ENCODE peak calls at places on chromosomes 2 and 18, in eight cellular contexts. S is endodermal cell; H is colonic mucosa; M is neural progenitor cell; V is heart right ventricle; B is CD8-positive, alpha-beta T cell; G is IMR-90; L is brain microvascular endothelial cell. Z is an unnamed sample.

GRCh38 chr18:28831476-28831875 is 654.5 kb upstream of the CDH2 start:
- DNase-seq in S (no peak), H (no peak), M (no peak), V (no peak), B (no peak), G (peak), L (no peak), Z (no peak)

GRCh38 chr2:136916131-136916530 is 150.8 kb downstream of the THSD7B start:
- DNase-seq in S (no peak), H (no peak), M (no peak), V (no peak), B (no peak), G (no peak), L (no peak), Z (no peak)

GRCh38 chr2:55809875-55810620 is 113.5 kb downstream of the EFEMP1 start:
- DNase-seq in S (no peak), H (no peak), M (no peak), V (peak), B (no peak), G (peak), L (no peak), Z (peak)

GRCh38 chr2:112129060-112129459 is 9.1 kb upstream of the FBLN7 start:
- DNase-seq in S (no peak), H (no peak), M (no peak), V (no peak), B (no peak), G (no peak), L (no peak), Z (no peak)

GRCh38 chr2:60334610-60335009 is 218.8 kb downstream of the BCL11A start:
- DNase-seq in S (no peak), H (no peak), M (no peak), V (no peak), B (peak), G (no peak), L (no peak), Z (no peak)

GRCh38 chr2:20615046-20615465 is 35.8 kb downstream of the HS1BP3 start:
- DNase-seq in S (peak), H (no peak), M (no peak), V (no peak), B (no peak), G (no peak), L (no peak), Z (no peak)

GRCh38 chr2:36380624-36381481 is 25.3 kb downstream of the CRIM1 start:
- DNase-seq in S (peak), H (peak), M (peak), V (no peak), B (no peak), G (no peak), L (peak), Z (peak)

GRCh38 chr2:134191835-134192234 is 62.0 kb upstream of the MGAT5 start:
- DNase-seq in S (no peak), H (no peak), M (no peak), V (no peak), B (no peak), G (no peak), L (no peak), Z (no peak)

GRCh38 chr2:151085101-151085640 is 176.5 kb downstream of the RBM43 start:
- DNase-seq in S (no peak), H (no peak), M (no peak), V (no peak), B (no peak), G (peak), L (no peak), Z (no peak)

GRCh38 chr18:45402485-45403056 is 212.7 kb upstream of the SLC14A2 start:
- DNase-seq in S (no peak), H (peak), M (no peak), V (no peak), B (no peak), G (peak), L (peak), Z (no peak)

GRCh38 chr2:220660277-220661155 is 911.6 kb downstream of the EPHA4 start:
- DNase-seq in S (no peak), H (peak), M (no peak), V (no peak), B (no peak), G (no peak), L (no peak), Z (no peak)

GRCh38 chr2:214587442-214587841 is 176.6 kb downstream of the VWC2L start:
- DNase-seq in S (peak), H (no peak), M (peak), V (no peak), B (no peak), G (no peak), L (no peak), Z (peak)

GRCh38 chr18:76697441-76697901 is 124.9 kb upstream of the ZNF236 start:
- DNase-seq in S (no peak), H (no peak), M (peak), V (no peak), B (no peak), G (peak), L (no peak), Z (peak)

GRCh38 chr2:197952540-197953202 is 148.3 kb downstream of the PLCL1 start:
- DNase-seq in S (no peak), H (no peak), M (no peak), V (no peak), B (no peak), G (no peak), L (peak), Z (peak)

GRCh38 chr2:197954328-197954727 is 149.9 kb downstream of the PLCL1 start:
- DNase-seq in S (no peak), H (no peak), M (no peak), V (no peak), B (no peak), G (no peak), L (no peak), Z (no peak)

GRCh38 chr2:197960765-197961164 is 156.4 kb downstream of the PLCL1 start:
- DNase-seq in S (no peak), H (no peak), M (no peak), V (no peak), B (no peak), G (no peak), L (no peak), Z (no peak)

GRCh38 chr2:197958592-197958991 is 154.2 kb downstream of the PLCL1 start:
- DNase-seq in S (no peak), H (no peak), M (no peak), V (no peak), B (no peak), G (no peak), L (no peak), Z (peak)
- H3K27ac ChIP-seq in S (no peak), H (no peak), M (no peak), V (peak), B (no peak), G (no peak), L (no peak), Z (no peak)

GRCh38 chr18:34117319-34117718 is 107.4 kb downstream of the NOL4 start:
- DNase-seq in S (no peak), H (no peak), M (peak), V (no peak), B (no peak), G (no peak), L (no peak), Z (peak)

GRCh38 chr18:34128436-34128835 is 96.3 kb downstream of the NOL4 start:
- DNase-seq in S (no peak), H (no peak), M (no peak), V (no peak), B (no peak), G (peak), L (peak), Z (no peak)

GRCh38 chr18:34121157-34121807 is 103.4 kb downstream of the NOL4 start:
- DNase-seq in S (no peak), H (no peak), M (no peak), V (no peak), B (no peak), G (no peak), L (peak), Z (no peak)

GRCh38 chr18:34120294-34120693 is 104.4 kb downstream of the NOL4 start:
- DNase-seq in S (no peak), H (no peak), M (no peak), V (no peak), B (no peak), G (no peak), L (no peak), Z (no peak)

GRCh38 chr18:34122724-34123334 is 101.9 kb downstream of the NOL4 start:
- DNase-seq in S (peak), H (peak), M (peak), V (peak), B (no peak), G (peak), L (peak), Z (peak)
- TF ChIP-seq CTCF in S (peak), H (peak), M (peak), V (peak), B (no peak), G (peak), L (peak), Z (peak)

GRCh38 chr2:46818141-46818552 is 97.5 kb downstream of the MCFD2 start:
- DNase-seq in S (peak), H (peak), M (no peak), V (peak), B (no peak), G (no peak), L (no peak), Z (no peak)
- H3K27ac ChIP-seq in S (no peak), H (no peak), M (no peak), V (peak), B (no peak), G (no peak), L (no peak), Z (peak)

DNA sequence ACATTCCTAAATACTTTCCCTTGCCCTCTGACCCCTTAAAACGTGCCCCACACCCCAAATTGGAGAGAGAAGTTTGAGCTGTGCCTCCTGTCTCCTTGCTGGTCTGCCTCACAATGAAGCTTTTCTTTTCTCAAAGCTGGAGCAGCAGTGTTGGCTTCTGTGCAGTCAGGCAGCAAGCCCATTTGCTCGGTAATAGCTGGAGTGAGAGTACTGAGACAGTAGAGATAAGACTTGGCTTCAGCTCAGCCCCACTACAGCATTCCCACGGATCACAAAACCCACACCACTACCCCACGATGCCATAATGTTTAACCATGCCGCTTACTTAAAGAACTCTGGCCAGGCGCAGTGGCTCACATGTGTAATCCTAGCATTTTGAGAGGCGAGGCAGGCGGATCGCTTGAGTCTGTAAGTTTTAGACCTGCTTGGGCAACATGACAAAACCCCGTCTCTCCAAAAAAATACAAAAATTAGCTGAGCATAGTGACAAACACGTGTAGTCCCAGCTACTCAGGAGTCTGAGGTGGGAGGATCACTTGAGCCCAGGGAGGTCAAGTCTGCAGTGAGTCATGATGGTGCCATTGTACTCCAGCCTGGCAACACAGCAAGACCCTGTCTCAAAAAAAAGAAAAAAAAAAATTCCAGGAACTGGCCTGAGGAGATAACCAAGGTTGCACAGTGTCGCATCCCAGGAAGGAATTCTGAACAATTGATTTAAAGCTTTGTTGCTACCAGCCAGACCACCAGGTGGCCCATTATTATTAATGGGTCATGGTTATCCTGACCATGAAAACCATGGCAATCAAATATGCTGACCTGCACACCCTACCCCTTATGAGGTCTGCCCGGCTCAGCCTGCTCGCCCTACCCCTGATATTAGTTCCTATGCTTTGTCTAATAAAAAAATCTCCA is 73.3 kb downstream of the NCAPH start:
- DNase-seq in S (no peak), H (no peak), M (peak), V (peak), B (no peak), G (peak), L (peak), Z (no peak)
- TF ChIP-seq CTCF in S (peak), H (no peak), M (no peak), V (no peak), B (no peak), G (no peak), L (peak), Z (no peak)

GRCh38 chr2:46570396-46570795 is 91.0 kb downstream of the TMEM247 start:
- DNase-seq in S (no peak), H (no peak), M (no peak), V (no peak), B (no peak), G (no peak), L (no peak), Z (no peak)
- H3K27ac ChIP-seq in S (no peak), H (no peak), M (no peak), V (peak), B (no peak), G (no peak), L (no peak), Z (peak)

GRCh38 chr18:8706981-8707940 is 1.9 kb downstream of the MTCL1 start:
- DNase-seq in S (peak), H (no peak), M (peak), V (peak), B (no peak), G (peak), L (peak), Z (peak)
- TF ChIP-seq CTCF in S (peak), H (no peak), M (peak), V (no peak), B (no peak), G (no peak), L (peak), Z (peak)

GRCh38 chr18:61651145-61651879 is 241.5 kb downstream of the RNF152 start:
- DNase-seq in S (no peak), H (no peak), M (no peak), V (no peak), B (no peak), G (no peak), L (no peak), Z (no peak)

GRCh38 chr18:61657066-61657732 is 235.6 kb downstream of the RNF152 start:
- DNase-seq in S (no peak), H (no peak), M (no peak), V (no peak), B (no peak), G (no peak), L (no peak), Z (no peak)

GRCh38 chr18:61655630-61656029 is 237.2 kb downstream of the RNF152 start:
- DNase-seq in S (no peak), H (no peak), M (no peak), V (no peak), B (no peak), G (no peak), L (no peak), Z (no peak)

GRCh38 chr18:61653823-61654551 is 238.8 kb downstream of the RNF152 start:
- DNase-seq in S (no peak), H (no peak), M (peak), V (no peak), B (no peak), G (no peak), L (no peak), Z (no peak)

GRCh38 chr18:61651880-61652268 is 240.9 kb downstream of the RNF152 start:
- DNase-seq in S (no peak), H (peak), M (no peak), V (no peak), B (no peak), G (no peak), L (no peak), Z (no peak)
- H3K27ac ChIP-seq in S (no peak), H (peak), M (no peak), V (no peak), B (no peak), G (no peak), L (no peak), Z (no peak)

GRCh38 chr2:46564811-46565241 is 85.5 kb downstream of the TMEM247 start:
- DNase-seq in S (peak), H (no peak), M (no peak), V (peak), B (no peak), G (no peak), L (no peak), Z (peak)
- TF ChIP-seq CTCF in S (peak), H (no peak), M (no peak), V (peak), B (no peak), G (no peak), L (no peak), Z (no peak)

DNA sequence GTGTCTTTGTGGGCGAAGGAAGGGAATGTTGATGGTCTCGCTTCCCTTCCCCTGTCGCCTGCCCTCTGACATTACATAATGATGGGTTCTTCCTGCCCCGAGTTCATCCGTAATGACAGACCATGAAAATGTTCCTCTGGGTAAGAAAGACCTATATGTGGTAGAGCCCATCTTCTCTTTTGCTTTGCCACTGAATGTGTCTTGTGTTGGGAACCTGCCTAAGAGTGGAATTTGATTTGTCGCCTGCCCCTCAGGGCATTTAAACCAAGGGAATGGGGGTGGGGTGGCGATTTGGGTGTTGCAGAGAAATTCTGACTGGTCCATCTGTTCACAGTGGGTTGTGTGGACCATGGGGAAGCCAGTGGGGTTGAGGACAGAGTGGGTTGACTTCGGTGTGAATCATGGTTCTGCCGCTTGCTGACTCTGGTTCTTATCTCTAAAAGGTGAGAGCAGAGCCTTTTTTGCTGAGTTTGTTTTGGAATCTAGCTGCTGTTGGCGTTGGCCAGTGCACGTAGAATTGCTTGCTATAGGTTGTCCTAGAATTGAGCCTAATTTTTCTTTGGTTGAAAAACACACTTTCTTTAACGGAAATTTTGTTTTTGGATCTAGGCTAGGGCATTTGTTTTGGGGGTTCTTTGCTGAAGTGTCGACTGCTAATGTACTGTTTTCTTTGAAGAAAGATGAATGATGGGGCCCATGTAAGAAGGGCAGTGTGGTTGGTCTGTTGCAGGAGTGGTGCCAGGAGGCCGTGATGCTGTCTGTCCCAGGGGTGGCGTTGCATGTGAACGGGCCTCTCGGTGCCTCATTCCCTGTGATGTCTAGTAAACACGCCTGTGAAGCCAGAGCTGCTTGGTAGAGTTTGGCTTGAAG is 1.3 kb downstream of the INPP4A start:
- DNase-seq in S (peak), H (no peak), M (no peak), V (no peak), B (peak), G (no peak), L (no peak), Z (no peak)
- H3K27ac ChIP-seq in S (no peak), H (peak), M (no peak), V (peak), B (peak), G (peak), L (peak), Z (no peak)

GRCh38 chr2:238846503-238847431 is 1.1 kb upstream of the TWIST2 start:
- DNase-seq in S (peak), H (no peak), M (peak), V (no peak), B (no peak), G (no peak), L (no peak), Z (peak)
- TF ChIP-seq CTCF in S (peak), H (no peak), M (peak), V (no peak), B (no peak), G (no peak), L (no peak), Z (peak)